ENCODE peak calls at places on chromosomes 7 and 10, in ten cellular contexts. Y is esophagus muscularis mucosa, K is Peyer's patch, O is gastrocnemius medialis, B is uterus, D is ovary, E is transverse colon, J is HCT116, G is heart left ventricle, M is A549. Q is an unnamed sample.

GRCh38 chr10:70343312-70343711 is 39.1 kb downstream of the LRRC20 start:
- DNase-seq in B (no peak), G (no peak), O (no peak), J (no peak), M (no peak), E (no peak), D (no peak), K (no peak), Y (no peak), Q (no peak)

GRCh38 chr10:92848441-92849233 is at the start of gene EXOC6:
- DNase-seq in D (peak), Y (no peak), B (peak), M (peak), G (peak), K (peak), O (peak), E (peak), J (peak), Q (peak)

GRCh38 chr10:69285699-69286098 is 7.4 kb downstream of the HK1 start:
- DNase-seq in K (no peak), Y (no peak), J (no peak), D (no peak), G (no peak), M (no peak), O (no peak), B (no peak), E (no peak), Q (no peak)

GRCh38 chr7:151790826-151791379 is 86.0 kb downstream of the PRKAG2 start:
- DNase-seq in E (no peak), Y (no peak), M (no peak), K (no peak), B (no peak), D (no peak), O (no peak), G (no peak), J (no peak), Q (no peak)

GRCh38 chr7:149865437-149865836 is 8.3 kb upstream of the ATP6V0E2 start:
- DNase-seq in J (no peak), E (peak), M (no peak), D (no peak), B (no peak), O (no peak), G (no peak), K (peak), Y (no peak), Q (no peak)

GRCh38 chr10:67110286-67110685 is 184.4 kb downstream of the LRRTM3 start:
- DNase-seq in J (no peak), D (no peak), G (no peak), B (no peak), Y (no peak), O (no peak), K (no peak), E (no peak), M (no peak), Q (no peak)

GRCh38 chr7:139683137-139683871 is 94.5 kb downstream of the HIPK2 start:
- DNase-seq in E (peak), G (no peak), B (no peak), M (no peak), Y (no peak), O (no peak), K (no peak), D (no peak), J (no peak), Q (no peak)

GRCh38 chr7:48660482-48660881 is 263.9 kb upstream of the CDC14C start:
- DNase-seq in Y (no peak), O (no peak), G (no peak), B (no peak), D (no peak), M (no peak), E (no peak), J (no peak), K (no peak), Q (no peak)

GRCh38 chr7:101833799-101834198 is 16.4 kb downstream of the CUX1 start:
- DNase-seq in M (no peak), J (no peak), B (peak), K (no peak), O (no peak), E (no peak), Y (no peak), D (no peak), G (no peak), Q (no peak)

GRCh38 chr7:39602351-39602750 is 21.0 kb upstream of the RALA start:
- DNase-seq in E (no peak), Y (no peak), M (no peak), K (no peak), G (no peak), J (no peak), B (no peak), D (no peak), O (no peak), Q (no peak)

GRCh38 chr7:68492359-68492690 is 1106.0 kb upstream of the AUTS2 start:
- DNase-seq in Y (no peak), K (no peak), J (no peak), O (no peak), M (no peak), D (no peak), E (no peak), G (no peak), B (no peak), Q (no peak)

GRCh38 chr10:35657621-35658020 is 15.5 kb upstream of the FZD8 start:
- DNase-seq in K (no peak), B (no peak), D (no peak), M (no peak), O (no peak), E (no peak), G (no peak), Y (no peak), J (no peak), Q (no peak)

GRCh38 chr7:75807452-75807851 is 6.2 kb downstream of the CCL24 start:
- DNase-seq in D (no peak), Y (no peak), J (no peak), K (no peak), E (no peak), B (no peak), O (no peak), M (no peak), G (no peak), Q (no peak)

GRCh38 chr7:106041140-106041717 is 70.9 kb downstream of the SYPL1 start:
- DNase-seq in M (peak), D (no peak), B (peak), G (no peak), K (no peak), E (no peak), J (peak), Y (no peak), O (no peak), Q (no peak)

GRCh38 chr7:34121366-34121765 is 216.0 kb downstream of the BMPER start:
- DNase-seq in J (no peak), M (no peak), D (no peak), K (no peak), O (no peak), B (no peak), E (no peak), Y (no peak), G (no peak), Q (no peak)

GRCh38 chr7:149741629-149742028 is 31.8 kb downstream of the ZNF467 start:
- DNase-seq in D (no peak), O (no peak), G (no peak), E (no peak), J (no peak), Y (no peak), K (no peak), M (no peak), B (no peak), Q (no peak)

GRCh38 chr10:130654726-130655125 is 518.5 kb downstream of the GLRX3 start:
- DNase-seq in J (no peak), O (no peak), E (no peak), Y (no peak), B (no peak), K (no peak), D (no peak), M (no peak), G (no peak), Q (peak)

GRCh38 chr7:35691827-35692307 is 3.1 kb downstream of the HERPUD2 start:
- DNase-seq in G (no peak), D (no peak), E (peak), Y (no peak), B (no peak), O (no peak), K (peak), J (no peak), M (peak), Q (no peak)

GRCh38 chr10:86632009-86632800 is 22.1 kb upstream of the OPN4 start:
- DNase-seq in O (no peak), Y (no peak), M (no peak), J (no peak), B (no peak), E (peak), D (no peak), K (no peak), G (peak), Q (no peak)

GRCh38 chr7:130303551-130303950 is 10.6 kb downstream of the CPA4 start:
- DNase-seq in G (no peak), K (no peak), O (no peak), D (no peak), B (no peak), M (no peak), E (no peak), J (no peak), Y (no peak), Q (no peak)

GRCh38 chr7:23712368-23713284 is 2.6 kb downstream of the STK31 start:
- DNase-seq in O (no peak), K (no peak), B (no peak), E (no peak), J (peak), M (peak), D (no peak), Y (no peak), G (no peak), Q (no peak)

GRCh38 chr10:79401015-79401921 is 44.2 kb downstream of the ZCCHC24 start:
- DNase-seq in D (peak), Y (no peak), E (no peak), G (peak), B (peak), K (no peak), J (no peak), O (no peak), M (no peak), Q (peak)

GRCh38 chr7:94696981-94697670 is 41.2 kb upstream of the SGCE start:
- DNase-seq in M (peak), G (no peak), E (peak), B (peak), O (peak), J (peak), Y (no peak), K (no peak), D (peak), Q (no peak)

GRCh38 chr7:99210265-99210970 is 2.5 kb upstream of the KPNA7 start:
- DNase-seq in M (peak), D (no peak), J (no peak), G (no peak), K (no peak), B (no peak), Y (no peak), O (no peak), E (no peak), Q (no peak)

GRCh38 chr7:101893326-101894085 is 76.1 kb downstream of the CUX1 start:
- DNase-seq in B (no peak), M (no peak), D (no peak), G (no peak), K (no peak), O (no peak), J (no peak), Y (no peak), E (no peak), Q (no peak)

GRCh38 chr10:127524869-127525268 is 24.2 kb upstream of the NPS start:
- DNase-seq in J (peak), K (no peak), Y (peak), M (peak), E (no peak), G (no peak), B (no peak), O (no peak), D (no peak), Q (no peak)

GRCh38 chr7:123637203-123637602 is 18.5 kb upstream of the LMOD2 start:
- DNase-seq in G (no peak), K (no peak), O (no peak), J (no peak), Y (no peak), E (no peak), B (no peak), D (no peak), M (no peak), Q (no peak)

GRCh38 chr7:30634193-30634626 is 39.5 kb downstream of the GARS1 start:
- DNase-seq in E (no peak), J (no peak), Y (no peak), B (no peak), O (no peak), D (no peak), M (no peak), K (no peak), G (no peak), Q (no peak)

GRCh38 chr10:71880425-71881306 is 29.6 kb upstream of the PSAP start:
- DNase-seq in O (peak), E (no peak), B (no peak), D (no peak), Y (no peak), G (no peak), M (peak), K (no peak), J (no peak), Q (no peak)

GRCh38 chr10:69332278-69333010 is 54.1 kb downstream of the HK1 start:
- DNase-seq in K (no peak), J (no peak), M (no peak), O (no peak), Y (no peak), D (no peak), B (no peak), G (no peak), E (peak), Q (no peak)

GRCh38 chr7:25125137-25125946 is at the start of gene CYCS:
- DNase-seq in E (peak), Y (peak), D (peak), J (peak), B (peak), M (peak), K (peak), G (peak), O (peak), Q (peak)

GRCh38 chr7:92904292-92905131 is 68.1 kb upstream of the CDK6 start:
- DNase-seq in Y (no peak), G (no peak), O (no peak), J (peak), B (no peak), D (no peak), E (no peak), M (peak), K (peak), Q (no peak)

GRCh38 chr10:11555556-11555955 is 55.9 kb downstream of the USP6NL start:
- DNase-seq in J (no peak), E (no peak), M (no peak), K (no peak), D (no peak), B (no peak), G (no peak), O (no peak), Y (no peak), Q (no peak)

GRCh38 chr7:122746948-122747347 is 44.2 kb upstream of the RNF148 start:
- DNase-seq in O (no peak), G (no peak), J (no peak), D (no peak), Y (no peak), E (no peak), M (no peak), B (no peak), K (no peak), Q (no peak)

GRCh38 chr10:118965636-118966035 is 63.9 kb upstream of the NANOS1 start:
- DNase-seq in Y (no peak), O (no peak), B (no peak), G (no peak), M (no peak), D (no peak), K (no peak), E (no peak), J (no peak), Q (no peak)

GRCh38 chr7:107874605-107875446 is 16.2 kb upstream of the DLD start:
- DNase-seq in M (peak), J (peak), B (peak), D (peak), O (peak), K (no peak), G (no peak), Y (no peak), E (peak), Q (peak)

GRCh38 chr7:36188266-36188665 is 35.2 kb downstream of the EEPD1 start:
- DNase-seq in Y (no peak), E (no peak), D (no peak), K (no peak), O (no peak), J (no peak), B (no peak), M (no peak), G (no peak), Q (no peak)

GRCh38 chr10:124992462-124993344 is 50.8 kb downstream of the ZRANB1 start:
- DNase-seq in B (peak), M (peak), Y (peak), K (peak), D (peak), O (no peak), J (peak), G (no peak), E (peak), Q (peak)

GRCh38 chr7:22584179-22584578 is 84.2 kb upstream of the STEAP1B start:
- DNase-seq in K (no peak), J (no peak), G (no peak), M (no peak), E (no peak), Y (no peak), B (no peak), O (no peak), D (no peak), Q (no peak)

DNA sequence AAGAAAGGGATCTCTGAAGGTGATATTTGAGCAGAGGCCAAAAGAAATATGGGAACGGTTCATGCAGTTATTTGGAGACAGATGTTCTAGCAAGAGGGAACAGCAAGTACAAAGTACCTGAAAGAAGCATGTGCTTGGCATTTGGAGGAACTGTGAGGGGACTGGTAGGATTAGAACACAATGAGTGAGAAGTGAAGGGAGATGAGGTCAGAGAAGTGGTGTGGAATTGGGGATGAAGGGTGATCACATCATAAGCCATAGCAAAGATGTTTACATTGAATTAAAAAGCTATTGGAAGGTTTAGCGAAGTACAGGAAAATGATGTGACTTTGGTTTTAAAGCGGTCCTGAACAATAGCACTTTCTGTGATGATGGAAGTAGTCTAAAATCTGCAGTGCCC is 402.4 kb upstream of the LRGUK start:
- DNase-seq in K (no peak), J (no peak), B (no peak), O (no peak), G (no peak), E (no peak), D (no peak), M (no peak), Y (no peak), Q (no peak)
- TF ChIP-seq CTCF in K (no peak), J (no peak), B (no peak), O (no peak), G (no peak), E (no peak), D (no peak), M (no peak), Y (no peak), Q (no peak)

DNA sequence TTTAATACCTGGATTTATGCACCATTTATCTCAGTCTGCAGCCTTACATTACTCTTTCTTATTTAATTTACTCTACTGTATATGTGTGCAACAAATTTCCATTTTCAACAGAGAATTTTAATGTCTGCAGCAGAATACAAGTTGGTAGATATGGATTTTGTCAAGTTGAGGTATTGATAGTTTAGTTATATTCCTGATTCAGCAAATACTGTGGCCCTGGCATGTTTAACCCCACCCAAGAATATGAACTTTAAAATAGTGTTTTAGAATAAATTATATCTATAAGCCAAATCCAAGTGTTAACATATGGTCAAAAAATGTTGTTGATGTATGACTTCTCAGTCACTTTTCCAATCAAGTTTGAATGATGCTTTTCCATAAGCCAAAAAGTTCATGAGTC is 378.4 kb upstream of the NRG3 start:
- DNase-seq in K (no peak), J (no peak), O (no peak), G (no peak), E (no peak), B (no peak), M (no peak), Y (no peak), D (no peak), Q (no peak)
- TF ChIP-seq POLR2A in K (no peak), J (no peak), O (no peak), G (no peak), E (no peak), B (no peak), M (no peak), Y (no peak), D (no peak), Q (no peak)

GRCh38 chr7:112421666-112422486 is 28.4 kb upstream of the IFRD1 start:
- DNase-seq in Y (no peak), E (no peak), J (no peak), K (no peak), G (no peak), O (no peak), B (no peak), M (peak), D (no peak), Q (no peak)
- TF ChIP-seq CTCF in Y (no peak), E (no peak), J (no peak), K (no peak), G (no peak), O (no peak), B (no peak), M (no peak), D (no peak), Q (no peak)

GRCh38 chr7:135170223-135170997 is at the start of gene CYREN:
- DNase-seq in B (peak), O (peak), E (peak), D (peak), J (peak), K (peak), G (peak), Y (peak), M (peak), Q (peak)
- TF ChIP-seq POLR2A in B (peak), O (peak), E (peak), D (peak), J (peak), K (peak), G (peak), Y (peak), M (peak), Q (no peak)

DNA sequence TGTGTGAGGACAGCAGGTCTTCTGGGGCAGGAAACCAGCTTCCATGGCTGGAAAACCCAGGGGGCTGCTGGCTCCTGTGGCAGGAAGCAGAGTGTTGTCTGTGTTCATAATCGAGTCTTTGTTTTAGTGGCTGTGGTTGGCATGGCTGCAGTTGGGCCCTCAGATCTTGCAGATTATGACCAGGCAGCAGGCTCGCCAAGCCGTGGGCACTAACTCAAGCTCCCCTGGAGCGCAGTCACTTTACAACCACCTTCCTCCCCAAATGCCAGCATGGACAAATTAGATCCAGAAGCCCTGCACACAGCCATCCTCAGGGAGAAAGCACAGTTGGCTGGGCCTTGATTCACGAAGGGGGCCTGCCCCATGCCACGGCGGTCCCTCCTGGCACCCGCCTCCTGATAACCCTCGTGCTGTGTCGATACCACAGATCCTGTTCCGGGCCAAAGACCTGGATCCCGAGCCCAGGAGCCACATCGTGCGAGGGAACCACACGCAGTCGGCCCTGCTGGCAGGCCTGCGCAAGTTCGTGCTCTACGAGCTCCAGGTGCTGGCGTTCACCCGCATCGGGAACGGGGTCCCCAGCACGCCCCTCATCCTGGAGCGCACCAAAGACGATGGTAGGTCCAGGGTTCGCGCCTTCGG is 552.5 kb upstream of the FOXK1 start:
- DNase-seq in M (no peak), D (no peak), E (no peak), G (peak), J (no peak), B (no peak), K (no peak), O (no peak), Y (no peak), Q (no peak)
- TF ChIP-seq CTCF in M (no peak), D (no peak), E (no peak), G (no peak), J (no peak), B (no peak), K (no peak), O (no peak), Y (no peak), Q (no peak)

GRCh38 chr10:131891929-131892816 is 8.6 kb upstream of the PPP2R2D start:
- DNase-seq in J (no peak), B (no peak), M (no peak), E (no peak), K (no peak), D (peak), G (no peak), O (no peak), Y (no peak), Q (no peak)
- TF ChIP-seq POLR2A in J (no peak), B (no peak), M (no peak), E (no peak), K (no peak), D (no peak), G (no peak), O (no peak), Y (no peak), Q (no peak)

Q was measured in lower leg skin.